ENCODE peak calls at places on chromosomes 6 and 20, in four cellular contexts. D is type B pancreatic cell, Z is mammary epithelial cell, I is HFF-Myc. U is an unnamed sample.

GRCh38 chr6:137043710-137044365 is 927 bp downstream of the IL20RA start:
- DNase-seq in D (no peak), Z (peak; percentile 28), I (no peak), U (no peak)

GRCh38 chr6:71412559-71412958 is 123.9 kb downstream of the OGFRL1 start:
- DNase-seq in I (no peak), Z (no peak), D (no peak), U (no peak)

GRCh38 chr20:43386878-43387277 is 70.8 kb upstream of the SRSF6 start:
- DNase-seq in D (no peak), Z (no peak), I (no peak), U (no peak)

GRCh38 chr20:61958773-61959172 is 106.9 kb downstream of the TAF4 start:
- DNase-seq in D (peak; percentile 53), Z (no peak), I (no peak), U (no peak)

GRCh38 chr6:134523903-134524302 is 206.0 kb upstream of the SGK1 start:
- DNase-seq in Z (peak; percentile 90), I (no peak), D (no peak), U (no peak)

GRCh38 chr20:50810063-50810462 is 15.2 kb downstream of the BCAS4 start:
- DNase-seq in Z (no peak), D (no peak), I (no peak), U (no peak)

GRCh38 chr6:125325586-125325985 is 23.8 kb upstream of the HDDC2 start:
- DNase-seq in D (no peak), Z (no peak), I (no peak), U (no peak)

GRCh38 chr6:169340395-169340794 is 86.7 kb upstream of the THBS2 start:
- DNase-seq in Z (peak; percentile 79), D (no peak), I (no peak), U (no peak)

GRCh38 chr6:13590574-13591153 is 16.3 kb downstream of the SIRT5 start:
- DNase-seq in Z (no peak), D (no peak), I (no peak), U (no peak)

GRCh38 chr20:57499676-57500075 is 25.3 kb downstream of the CTCFL start:
- DNase-seq in Z (no peak), D (no peak), I (no peak), U (no peak)

GRCh38 chr20:40811660-40812414 is 122.8 kb upstream of the MAFB start:
- DNase-seq in Z (no peak), I (no peak), D (peak; percentile 55), U (no peak)

GRCh38 chr6:150189176-150189575 is 46.3 kb downstream of the PPP1R14C start:
- DNase-seq in I (no peak), Z (no peak), D (no peak), U (no peak)
- TF ChIP-seq CTCF in I (no peak), Z (no peak), D (no peak), U (no peak)

DNA sequence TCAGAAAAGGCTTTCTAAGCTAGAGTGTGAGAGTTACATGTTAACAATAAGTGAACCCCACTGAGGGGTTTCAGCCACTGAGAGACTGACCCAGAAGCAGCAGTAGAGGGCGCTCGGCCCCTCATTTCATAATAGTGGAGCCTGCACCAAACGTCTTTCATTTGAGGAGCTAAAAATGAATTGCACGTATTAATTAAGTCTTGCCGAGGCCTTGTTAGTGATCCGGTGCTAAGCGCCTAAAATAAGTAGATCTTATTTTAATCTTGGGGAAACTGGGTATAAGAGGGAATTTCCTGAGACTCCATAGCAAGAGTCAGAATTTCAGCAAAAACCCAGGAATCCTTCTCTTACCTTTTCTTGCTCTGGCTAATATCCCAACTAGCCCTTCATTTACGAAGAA is 209.7 kb downstream of the FARS2 start:
- DNase-seq in D (no peak), I (peak; percentile 30), Z (peak; percentile 22), U (no peak)
- TF ChIP-seq CTCF in D (peak; percentile 90), I (peak; percentile 90), Z (peak; percentile 90), U (peak; percentile 74)

DNA sequence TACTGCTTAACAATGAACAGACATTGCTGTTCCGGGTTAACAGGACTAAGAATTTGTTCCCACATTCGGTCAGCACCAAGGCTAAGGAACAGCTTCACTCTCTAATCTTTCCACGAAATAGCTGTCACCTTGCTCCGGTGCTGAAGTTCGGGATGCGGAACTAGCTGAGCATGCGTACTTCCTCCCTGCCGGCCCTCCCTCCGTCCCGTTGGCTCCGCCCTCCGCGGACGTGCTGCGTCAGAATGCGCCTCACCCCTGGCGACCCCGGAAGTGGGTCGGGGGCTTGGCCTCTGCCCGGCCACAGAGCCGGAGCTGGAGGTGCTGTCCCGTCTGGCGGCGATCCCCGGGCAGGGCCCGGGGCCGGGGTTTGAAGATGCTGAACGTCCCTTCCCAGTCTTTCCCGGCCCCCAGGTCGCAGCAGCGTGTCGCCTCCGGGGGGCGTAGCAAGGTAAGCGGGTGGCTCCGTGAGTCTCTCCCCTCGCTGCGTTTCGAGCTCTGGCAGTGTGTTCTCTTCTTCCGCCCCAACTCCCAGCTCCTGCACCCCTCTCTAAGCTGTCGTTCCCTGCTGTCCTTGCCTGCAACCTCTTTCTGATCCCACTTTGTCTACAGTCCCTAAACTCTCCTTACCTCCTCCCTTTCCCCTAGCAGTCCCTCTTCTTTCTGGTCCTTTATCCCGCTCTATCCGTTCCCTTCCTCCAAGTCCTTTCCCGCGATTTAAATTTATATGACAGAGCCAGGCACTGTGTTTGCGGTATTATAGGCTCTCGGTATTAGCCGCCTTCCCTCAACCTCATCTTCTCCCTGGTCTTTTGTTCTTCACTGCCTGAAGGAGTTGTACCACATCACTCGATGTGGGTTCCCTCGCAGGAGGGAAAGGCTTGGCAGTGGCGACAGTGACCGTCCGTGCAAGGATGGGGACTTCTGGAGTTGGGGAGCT is at the start of gene CYB5R4:
- DNase-seq in D (peak; percentile 95), Z (peak; percentile 95), I (peak; percentile 95), U (peak; percentile 89)
- TF ChIP-seq CTCF in D (peak; percentile 56), Z (peak; percentile 60), I (peak; percentile 49), U (peak; percentile 52)

GRCh38 chr6:11953641-11954040 is 58.5 kb upstream of the HIVEP1 start:
- DNase-seq in I (no peak), Z (no peak), D (no peak), U (no peak)
- TF ChIP-seq CTCF in I (no peak), Z (no peak), D (no peak), U (no peak)

GRCh38 chr6:32151885-32152311 is at the start of gene PRRT1:
- DNase-seq in Z (no peak), I (no peak), D (no peak), U (no peak)

GRCh38 chr6:32152414-32153251 is 894 bp upstream of the PRRT1 start:
- DNase-seq in Z (peak; percentile 4), I (no peak), D (no peak), U (no peak)

GRCh38 chr6:32153835-32154513 is at the start of gene PPT2:
- DNase-seq in Z (peak; percentile 72), D (peak; percentile 86), I (peak; percentile 75), U (peak; percentile 80)

GRCh38 chr6:32154514-32155161 is 697 bp downstream of the PPT2 start:
- DNase-seq in Z (peak; percentile 52), I (no peak), D (peak; percentile 77), U (no peak)

DNA sequence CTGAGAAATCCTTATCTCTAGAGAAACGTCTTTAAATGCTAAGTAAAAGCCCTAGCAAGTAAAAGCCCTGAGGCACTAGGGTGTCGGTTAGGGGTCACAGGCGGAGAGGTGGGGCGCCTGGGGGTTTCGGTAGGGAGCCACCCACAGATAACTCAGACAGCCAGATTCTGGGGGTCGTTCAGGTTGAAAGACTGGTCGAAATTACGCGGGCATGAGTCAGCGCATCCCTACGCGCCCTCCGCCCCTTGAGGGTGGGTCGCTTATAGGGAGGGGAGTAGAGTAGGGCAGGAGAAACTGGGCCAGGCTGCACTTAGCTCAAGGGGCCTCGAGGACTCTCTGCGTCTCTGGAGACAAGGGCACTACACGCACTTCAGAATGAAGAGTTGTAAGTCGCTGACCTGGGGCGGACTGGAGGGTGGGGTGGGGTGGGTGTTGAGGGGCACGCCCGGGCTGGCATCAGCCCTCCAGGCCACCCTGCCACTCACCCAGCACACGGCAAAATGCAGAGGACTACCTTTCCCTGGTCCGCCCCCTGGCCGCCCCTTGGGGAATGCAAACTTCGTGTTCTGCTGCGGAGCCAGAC is 598 bp upstream of the PPT2 start:
- DNase-seq in I (no peak), Z (peak; percentile 13), D (no peak), U (no peak)
- TF ChIP-seq CTCF in I (peak; percentile 22), Z (peak; percentile 38), D (peak; percentile 48), U (peak; percentile 22)

GRCh38 chr6:158207452-158207788 is 39.3 kb downstream of the GTF2H5 start:
- DNase-seq in I (no peak), D (no peak), Z (peak; percentile 80), U (no peak)

GRCh38 chr6:158208226-158208807 is 40.2 kb downstream of the GTF2H5 start:
- DNase-seq in D (no peak), Z (no peak), I (no peak), U (no peak)

GRCh38 chr6:158206740-158207451 is 38.7 kb downstream of the GTF2H5 start:
- DNase-seq in Z (no peak), I (no peak), D (no peak), U (no peak)

GRCh38 chr6:158204616-158205015 is 36.5 kb downstream of the GTF2H5 start:
- DNase-seq in I (no peak), D (no peak), Z (no peak), U (no peak)

DNA sequence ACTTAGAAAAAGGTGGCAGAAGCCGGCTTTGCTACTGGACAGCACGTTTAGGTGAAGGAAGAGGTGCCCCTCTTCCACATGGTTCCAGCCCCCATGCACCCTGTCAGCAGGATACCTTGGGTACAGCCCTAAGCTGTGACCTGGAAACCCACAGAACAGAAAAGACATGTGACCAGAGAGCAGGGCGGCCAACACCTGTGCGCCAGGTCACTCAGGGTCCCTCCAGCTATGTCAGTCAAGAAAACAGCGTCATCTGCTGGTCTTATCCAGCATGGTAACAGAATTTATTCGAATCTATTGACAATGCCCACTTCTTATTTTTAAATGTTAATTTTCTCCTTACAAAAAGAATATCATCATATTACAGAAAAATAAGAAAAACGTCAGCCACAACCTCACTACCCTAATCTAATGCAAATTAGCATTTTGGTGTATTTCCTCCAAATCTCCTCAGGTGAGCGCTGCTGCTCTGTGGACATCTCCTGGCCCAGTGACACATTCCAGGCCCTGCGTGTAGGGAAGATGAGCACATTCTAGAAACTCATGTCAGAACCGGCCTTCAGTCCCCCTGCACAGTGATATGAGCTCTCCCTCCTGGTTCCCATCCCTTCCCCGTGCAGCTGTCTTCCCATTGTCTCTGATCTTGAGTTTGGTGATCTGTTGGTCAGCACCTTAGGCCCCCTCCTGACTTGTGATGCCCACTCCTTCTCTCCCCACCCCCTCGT is 37.2 kb downstream of the GTF2H5 start:
- DNase-seq in Z (no peak), I (no peak), D (no peak), U (no peak)
- TF ChIP-seq CTCF in Z (peak; percentile 32), I (peak; percentile 44), D (peak; percentile 61), U (peak; percentile 44)

DNA sequence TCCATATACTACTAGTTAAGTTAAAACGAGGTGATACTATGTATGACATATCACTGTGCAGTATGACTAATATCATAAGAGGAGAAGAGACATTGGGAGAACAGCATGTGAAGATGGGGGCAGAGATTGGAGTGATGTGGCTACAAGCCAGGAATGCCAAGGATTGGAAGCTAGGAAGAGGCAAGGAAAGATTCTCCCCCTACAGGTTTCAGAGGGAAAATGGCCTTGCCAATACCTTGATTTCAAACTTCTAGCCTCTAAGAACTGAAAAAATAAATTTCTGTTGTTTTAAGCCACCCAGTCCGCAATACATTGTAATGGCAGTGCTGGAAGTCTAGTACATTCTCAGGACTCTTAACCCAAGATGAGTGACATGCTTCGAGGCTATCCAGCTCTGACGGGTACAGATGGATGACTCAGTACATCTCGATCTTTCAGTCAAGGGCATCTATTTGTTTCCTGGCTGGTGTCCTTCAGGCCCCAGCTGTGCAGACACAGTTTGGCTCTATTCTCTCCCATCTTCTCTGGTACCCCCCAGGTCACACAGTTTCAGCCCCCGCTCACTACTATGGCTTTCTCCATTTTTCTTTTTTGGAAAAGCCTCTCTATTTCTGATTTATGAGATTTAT is 55.5 kb upstream of the THEMIS start:
- DNase-seq in D (no peak), Z (peak; percentile 34), I (peak; percentile 27), U (no peak)
- TF ChIP-seq CTCF in D (peak; percentile 46), Z (peak; percentile 23), I (peak; percentile 21), U (no peak)

U was measured in AG09319.